ENCODE peak calls at places on chromosome 20, in seven cellular contexts. One of them, this sample, is unnamed.

GRCh38 chr20:23636182-23636907 is 1.4 kb downstream of the CST3 start:
- DNase-seq in HFFc6: no peak
- DNase-seq in WERI-Rb-1: no peak
- DNase-seq in memory B cell: no peak
- DNase-seq in HCT116: no peak
- DNase-seq in NCI-H2107: no peak
- DNase-seq in tibial artery: no peak
- DNase-seq in this sample: no peak

GRCh38 chr20:46893877-46894578 is 615 bp upstream of the EYA2 start:
- DNase-seq in HFFc6: no peak
- DNase-seq in tibial artery: no peak
- DNase-seq in NCI-H2107: no peak
- DNase-seq in WERI-Rb-1: no peak
- DNase-seq in memory B cell: no peak
- DNase-seq in HCT116: no peak
- DNase-seq in this sample: no peak

GRCh38 chr20:22974354-22974753 is 60.8 kb upstream of the SSTR4 start:
- DNase-seq in HFFc6: no peak
- DNase-seq in WERI-Rb-1: no peak
- DNase-seq in HCT116: peak
- DNase-seq in tibial artery: no peak
- DNase-seq in NCI-H2107: no peak
- DNase-seq in memory B cell: no peak
- DNase-seq in this sample: peak

GRCh38 chr20:61752576-61752975 is 313.1 kb downstream of the TAF4 start:
- DNase-seq in tibial artery: no peak
- DNase-seq in HCT116: no peak
- DNase-seq in NCI-H2107: no peak
- DNase-seq in memory B cell: no peak
- DNase-seq in HFFc6: no peak
- DNase-seq in WERI-Rb-1: no peak
- DNase-seq in this sample: no peak

GRCh38 chr20:51163996-51164600 is 141.2 kb upstream of the KCNG1 start:
- DNase-seq in NCI-H2107: no peak
- DNase-seq in HCT116: no peak
- DNase-seq in WERI-Rb-1: no peak
- DNase-seq in tibial artery: no peak
- DNase-seq in HFFc6: no peak
- DNase-seq in memory B cell: no peak
- DNase-seq in this sample: no peak

GRCh38 chr20:6530254-6530653 is 237.2 kb upstream of the BMP2 start:
- DNase-seq in NCI-H2107: no peak
- DNase-seq in HCT116: no peak
- DNase-seq in memory B cell: no peak
- DNase-seq in HFFc6: no peak
- DNase-seq in tibial artery: no peak
- DNase-seq in WERI-Rb-1: no peak
- DNase-seq in this sample: no peak

GRCh38 chr20:7264137-7264536 is 496.7 kb downstream of the BMP2 start:
- DNase-seq in NCI-H2107: no peak
- DNase-seq in HFFc6: no peak
- DNase-seq in tibial artery: no peak
- DNase-seq in HCT116: no peak
- DNase-seq in memory B cell: no peak
- DNase-seq in WERI-Rb-1: no peak
- DNase-seq in this sample: no peak

GRCh38 chr20:3068986-3069900 is 2.2 kb upstream of the OXT start:
- DNase-seq in WERI-Rb-1: peak
- DNase-seq in tibial artery: no peak
- DNase-seq in HCT116: no peak
- DNase-seq in memory B cell: no peak
- DNase-seq in HFFc6: peak
- DNase-seq in NCI-H2107: peak
- DNase-seq in this sample: peak

GRCh38 chr20:41587956-41588355 is 30.2 kb downstream of the CHD6 start:
- DNase-seq in HFFc6: peak
- DNase-seq in NCI-H2107: no peak
- DNase-seq in WERI-Rb-1: no peak
- DNase-seq in memory B cell: no peak
- DNase-seq in HCT116: no peak
- DNase-seq in tibial artery: no peak
- DNase-seq in this sample: no peak

GRCh38 chr20:33862709-33863403 is 51.7 kb downstream of the CHMP4B start:
- DNase-seq in NCI-H2107: peak
- DNase-seq in tibial artery: peak
- DNase-seq in WERI-Rb-1: peak
- DNase-seq in HCT116: no peak
- DNase-seq in memory B cell: peak
- DNase-seq in HFFc6: peak
- DNase-seq in this sample: peak